ENCODE peak calls at places on chromosomes 7 and 10, in four cellular contexts. W, X, V and R are unnamed samples.

GRCh38 chr7:8057566-8057965 is 89.0 kb downstream of the GLCCI1 start:
- ATAC-seq in W (no peak), X (no peak), V (no peak), R (no peak)

GRCh38 chr10:29621161-29621560 is 13.6 kb downstream of the SVIL start:
- ATAC-seq in X (no peak), V (peak; percentile 89), W (peak; percentile 22), R (peak; percentile 79)

GRCh38 chr10:61943699-61944444 is 42.4 kb downstream of the ARID5B start:
- ATAC-seq in W (peak; percentile 63), V (no peak), X (peak; percentile 64), R (peak; percentile 23)

GRCh38 chr7:104550362-104550761 is 222.0 kb downstream of the LHFPL3 start:
- ATAC-seq in X (no peak), V (no peak), W (no peak), R (no peak)

GRCh38 chr10:73552819-73553218 is 38.3 kb downstream of the USP54 start:
- ATAC-seq in V (no peak), X (no peak), W (peak; percentile 23), R (no peak)

GRCh38 chr10:113273877-113274829 is 278.7 kb upstream of the HABP2 start:
- ATAC-seq in X (peak; percentile 90), V (no peak), W (peak; percentile 20), R (peak; percentile 63)

GRCh38 chr10:73136627-73137026 is 26.4 kb downstream of the NUDT13 start:
- ATAC-seq in V (no peak), W (no peak), X (no peak), R (no peak)

GRCh38 chr7:12378389-12378788 is 25.3 kb downstream of the VWDE start:
- ATAC-seq in V (no peak), X (no peak), W (no peak), R (no peak)

GRCh38 chr7:46838463-46838862 is 743.4 kb downstream of the TNS3 start:
- ATAC-seq in X (no peak), W (no peak), V (no peak), R (no peak)

GRCh38 chr7:117718116-117718515 is 155.1 kb downstream of the CTTNBP2 start:
- ATAC-seq in X (no peak), W (no peak), V (no peak), R (no peak)

GRCh38 chr7:106151459-106152312 is 39.6 kb upstream of the SYPL1 start:
- ATAC-seq in W (no peak), X (no peak), V (no peak), R (no peak)

GRCh38 chr7:42238709-42239395 is 1.8 kb upstream of the GLI3 start:
- ATAC-seq in X (no peak), W (no peak), V (no peak), R (no peak)

GRCh38 chr10:62738916-62739315 is 65.6 kb upstream of the ADO start:
- ATAC-seq in X (no peak), W (no peak), V (no peak), R (no peak)

GRCh38 chr10:11520892-11521291 is 90.6 kb downstream of the USP6NL start:
- ATAC-seq in W (no peak), V (no peak), X (no peak), R (no peak)

GRCh38 chr10:48834189-48834965 is 105.3 kb downstream of the LRRC18 start:
- ATAC-seq in V (no peak), W (no peak), X (no peak), R (no peak)

GRCh38 chr10:8416192-8416701 is 361.8 kb downstream of the GATA3 start:
- ATAC-seq in V (no peak), X (no peak), W (peak; percentile 63), R (no peak)

GRCh38 chr10:126459032-126459831 is 71.0 kb upstream of the ADAM12 start:
- ATAC-seq in W (no peak), V (peak; percentile 12), X (no peak), R (no peak)

GRCh38 chr7:13874783-13875182 is 114.7 kb downstream of the ETV1 start:
- ATAC-seq in V (no peak), W (peak; percentile 89), X (no peak), R (no peak)

GRCh38 chr10:62388328-62388727 is 14.2 kb downstream of the ZNF365 start:
- ATAC-seq in X (no peak), W (no peak), V (peak; percentile 10), R (no peak)

GRCh38 chr10:55446603-55447002 is 645.6 kb upstream of the PCDH15 start:
- ATAC-seq in W (no peak), V (no peak), X (no peak), R (no peak)

GRCh38 chr7:41981046-41982040 is 255.7 kb downstream of the GLI3 start:
- ATAC-seq in V (no peak), W (no peak), X (peak; percentile 27), R (no peak)

GRCh38 chr10:118209215-118209614 is 132.9 kb downstream of the FAM204A start:
- ATAC-seq in V (no peak), X (no peak), W (no peak), R (no peak)

GRCh38 chr10:69088801-69089501 is 1.0 kb downstream of the SRGN start:
- ATAC-seq in V (no peak), W (peak; percentile 28), X (no peak), R (no peak)

DNA sequence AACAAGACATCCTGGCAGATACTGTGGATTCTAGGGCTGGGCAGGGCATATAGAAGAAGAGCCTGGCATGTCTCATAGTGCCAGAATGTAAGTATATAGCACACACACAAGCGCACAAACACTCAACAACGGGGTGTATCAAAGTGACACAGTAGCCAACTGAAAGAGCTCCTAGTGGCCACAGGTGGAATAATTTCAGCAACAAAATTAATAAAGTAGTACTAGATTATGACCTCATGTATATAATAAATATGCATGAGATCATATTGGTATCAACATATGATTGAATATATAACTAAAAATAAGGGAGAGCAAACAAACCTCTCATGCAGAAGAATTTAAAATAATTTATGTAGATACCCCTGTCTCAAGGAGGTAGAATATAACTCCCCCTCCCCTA is 72.4 kb upstream of the CXCL12 start:
- ATAC-seq in V (no peak), X (no peak), W (no peak), R (no peak)
- TF ChIP-seq CTCF in V (peak; percentile 33), X (no peak), W (no peak), R (no peak)

DNA sequence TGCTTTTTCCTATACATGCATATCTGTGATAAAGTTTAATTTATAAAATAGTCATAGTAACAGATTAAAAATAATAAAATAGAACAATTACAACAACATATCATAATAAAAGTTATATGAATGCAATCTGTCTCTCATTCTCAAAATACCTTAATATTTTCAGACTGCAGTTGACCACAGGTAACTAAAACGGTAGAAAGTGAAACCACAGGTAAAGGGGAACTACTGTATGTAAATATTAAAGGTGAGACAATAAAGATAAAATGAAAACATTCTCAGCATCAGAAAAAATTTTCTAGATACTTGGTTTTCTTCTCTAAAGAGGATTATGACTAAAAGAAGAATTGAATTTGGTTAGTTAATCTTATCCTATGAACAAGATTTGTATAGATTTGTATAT is 6.0 kb downstream of the FKBP14 start:
- ATAC-seq in V (no peak), W (no peak), X (no peak), R (no peak)
- H3K4me3 ChIP-seq in V (no peak overlapping the region), W (no peak overlapping the region), X (no peak overlapping the region), R (no peak overlapping the region)

GRCh38 chr10:127735156-127735555 is 1.8 kb upstream of the FOXI2 start:
- ATAC-seq in X (no peak), V (no peak), W (no peak), R (no peak)

GRCh38 chr10:127736915-127737562 is at the start of gene FOXI2:
- ATAC-seq in W (no peak), V (no peak), X (peak; percentile 58), R (peak; percentile 22)

GRCh38 chr10:127736222-127736914 is 617 bp upstream of the FOXI2 start:
- ATAC-seq in V (no peak), X (peak; percentile 18), W (peak; percentile 14), R (no peak)

GRCh38 chr10:127734753-127735152 is 2.2 kb upstream of the FOXI2 start:
- ATAC-seq in X (no peak), W (no peak), V (no peak), R (no peak)

GRCh38 chr10:127735723-127736221 is 1.2 kb upstream of the FOXI2 start:
- ATAC-seq in X (no peak), W (no peak), V (no peak), R (no peak)
- H3K27me3 ChIP-seq in X (peaks cover 86% of the 10 kb centered on the region), W (peaks cover 51% of the 10 kb centered on the region), V (peaks cover 6% of the 10 kb centered on the region), R (peaks cover 90% of the 10 kb centered on the region)

GRCh38 chr7:120091807-120092206 is 181.2 kb upstream of the KCND2 start:
- ATAC-seq in W (no peak), X (no peak), V (no peak), R (no peak)

GRCh38 chr7:120089968-120090367 is 183.0 kb upstream of the KCND2 start:
- ATAC-seq in X (no peak), V (no peak), W (no peak), R (no peak)
- TF ChIP-seq CTCF in X (no peak), V (no peak), W (no peak), R (no peak)

GRCh38 chr7:39463252-39463651 is 103.0 kb upstream of the YAE1 start:
- ATAC-seq in X (no peak), W (no peak), V (no peak), R (no peak)

GRCh38 chr7:39461263-39461662 is 104.9 kb upstream of the YAE1 start:
- ATAC-seq in W (peak; percentile 38), X (no peak), V (no peak), R (no peak)

GRCh38 chr7:39464350-39465054 is 101.7 kb upstream of the YAE1 start:
- ATAC-seq in W (no peak), X (no peak), V (no peak), R (no peak)

GRCh38 chr7:39468841-39469240 is 97.4 kb upstream of the YAE1 start:
- ATAC-seq in V (no peak), X (no peak), W (no peak), R (no peak)

DNA sequence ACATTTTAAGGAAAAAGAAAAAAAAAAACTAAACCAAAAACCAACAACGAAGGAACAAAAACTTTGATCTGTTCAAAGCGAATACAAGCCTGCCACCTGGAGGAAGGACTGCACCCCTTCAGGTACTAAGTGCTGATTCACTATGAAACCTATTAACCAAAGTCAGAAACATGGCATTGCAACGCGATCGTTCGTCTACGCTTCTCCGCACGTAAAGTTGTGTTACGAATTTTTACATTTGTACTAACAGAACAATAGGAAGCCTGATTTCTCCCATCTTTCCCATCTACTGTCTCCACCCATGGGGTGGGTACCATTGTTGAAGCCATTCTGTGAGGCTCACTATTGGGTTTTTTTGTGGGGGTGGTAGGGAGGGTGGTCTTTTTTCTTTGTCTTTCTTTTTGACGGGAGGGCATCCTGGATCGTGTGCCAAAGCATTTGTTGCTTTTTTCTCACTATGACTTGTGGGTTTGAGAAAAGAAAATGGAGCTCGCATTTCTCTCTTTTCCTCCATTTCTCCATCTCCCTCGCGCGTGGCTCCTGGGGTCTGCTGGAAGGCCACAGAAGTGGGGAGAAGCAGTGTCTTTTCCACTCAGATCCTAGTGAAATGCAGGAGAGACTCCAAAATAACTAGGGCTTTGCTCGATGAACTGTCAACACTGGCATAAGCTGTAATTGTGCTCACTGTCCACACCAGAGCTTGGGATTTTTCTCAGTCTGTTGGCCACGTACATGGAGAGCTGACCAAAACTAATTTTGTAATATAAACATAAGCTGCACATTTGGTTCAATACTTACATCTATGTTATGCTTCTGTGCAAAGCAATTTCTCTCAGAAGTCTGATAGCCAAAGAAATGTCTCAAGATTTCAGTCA is 100.9 kb upstream of the YAE1 start:
- ATAC-seq in V (peak; percentile 90), X (peak; percentile 55), W (peak; percentile 93), R (no peak)
- H3K4me3 ChIP-seq in V (no peak overlapping the region), X (no peak overlapping the region), W (no peak overlapping the region), R (no peak overlapping the region)